ENCODE peak calls at places on chromosomes 3 and 15, in eight cellular contexts. X is left cardiac atrium, L is spleen, P is hepatocyte, C is lung, W is Right ventricle myocardium superior, V is NCI-H1436 treated with DMSO at 0.1 percent for 48 hours, D is NCI-H1092 treated with DMSO at 0.1 percent for 48 hours. K is an unnamed sample.

GRCh38 chr15:68487087-68487843 is 55.3 kb upstream of the ITGA11 start:
- DNase-seq in X (no peak), L (no peak), P (no peak), C (no peak), W (no peak), V (no peak), D (no peak), K (no peak)

GRCh38 chr3:5005367-5005766 is 26.1 kb downstream of the BHLHE40 start:
- DNase-seq in X (no peak), L (no peak), P (no peak), C (no peak), W (no peak), V (no peak), D (no peak), K (no peak)

GRCh38 chr3:78765671-78766485 is 1001.9 kb downstream of the ROBO1 start:
- DNase-seq in X (no peak), L (no peak), P (no peak), C (no peak), W (no peak), V (no peak), D (peak), K (no peak)

GRCh38 chr15:28075482-28076029 is 23.6 kb downstream of the OCA2 start:
- DNase-seq in X (no peak), L (no peak), P (no peak), C (no peak), W (no peak), V (no peak), D (peak), K (no peak)

GRCh38 chr15:72838311-72838731 is 54.8 kb upstream of the ADPGK start:
- DNase-seq in X (peak), L (no peak), P (no peak), C (no peak), W (no peak), V (no peak), D (no peak), K (no peak)

GRCh38 chr3:50347187-50347813 is 1.8 kb upstream of the ZMYND10 start:
- DNase-seq in X (peak), L (peak), P (peak), C (peak), W (peak), V (no peak), D (peak), K (peak)

GRCh38 chr3:169146112-169146665 is 517.3 kb downstream of the MECOM start:
- DNase-seq in X (peak), L (peak), P (peak), C (peak), W (peak), V (no peak), D (peak), K (peak)

GRCh38 chr15:88015228-88015860 is 241.2 kb downstream of the NTRK3 start:
- DNase-seq in X (peak), L (no peak), P (no peak), C (no peak), W (peak), V (no peak), D (no peak), K (no peak)

GRCh38 chr3:13234664-13235063 is 161.4 kb upstream of the IQSEC1 start:
- DNase-seq in X (no peak), L (no peak), P (no peak), C (no peak), W (no peak), V (no peak), D (no peak), K (no peak)

GRCh38 chr15:35055416-35056105 is 29.5 kb downstream of the NANOGP8 start:
- DNase-seq in X (no peak), L (no peak), P (no peak), C (no peak), W (no peak), V (no peak), D (no peak), K (no peak)

GRCh38 chr15:54990793-54991192 is 205.9 kb downstream of the RSL24D1 start:
- DNase-seq in X (no peak), L (no peak), P (no peak), C (no peak), W (no peak), V (no peak), D (no peak), K (no peak)

GRCh38 chr3:99842826-99843589 is 25.3 kb downstream of the CMSS1 start:
- DNase-seq in X (no peak), L (no peak), P (peak), C (no peak), W (no peak), V (no peak), D (peak), K (no peak)

GRCh38 chr3:81967362-81967761 is 205.9 kb upstream of the GBE1 start:
- DNase-seq in X (no peak), L (no peak), P (no peak), C (no peak), W (no peak), V (no peak), D (no peak), K (no peak)

GRCh38 chr3:19074257-19074938 is 73.9 kb upstream of the KCNH8 start:
- DNase-seq in X (no peak), L (no peak), P (no peak), C (no peak), W (no peak), V (no peak), D (no peak), K (no peak)

GRCh38 chr3:122151480-122151879 is 32.0 kb upstream of the CASR start:
- DNase-seq in X (no peak), L (no peak), P (no peak), C (no peak), W (no peak), V (no peak), D (no peak), K (no peak)

GRCh38 chr3:48576647-48577046 is 13.1 kb upstream of the UCN2 start:
- DNase-seq in X (no peak), L (no peak), P (no peak), C (no peak), W (no peak), V (no peak), D (no peak), K (no peak)

GRCh38 chr15:68475449-68475848 is 43.5 kb upstream of the ITGA11 start:
- DNase-seq in X (no peak), L (no peak), P (no peak), C (no peak), W (no peak), V (no peak), D (no peak), K (no peak)

GRCh38 chr15:28109626-28110415 is 10.7 kb upstream of the OCA2 start:
- DNase-seq in X (no peak), L (peak), P (no peak), C (no peak), W (no peak), V (no peak), D (no peak), K (no peak)

GRCh38 chr3:28278918-28279317 is 37.5 kb downstream of the CMC1 start:
- DNase-seq in X (no peak), L (no peak), P (no peak), C (no peak), W (no peak), V (no peak), D (no peak), K (no peak)

GRCh38 chr3:194986208-194987043 is 284.5 kb downstream of the XXYLT1 start:
- DNase-seq in X (no peak), L (peak), P (no peak), C (no peak), W (no peak), V (no peak), D (no peak), K (peak)

GRCh38 chr15:60390931-60391501 is 6.8 kb downstream of the ANXA2 start:
- DNase-seq in X (peak), L (no peak), P (peak), C (peak), W (no peak), V (no peak), D (no peak), K (peak)

GRCh38 chr3:146781606-146782005 is 176.5 kb upstream of the PLSCR5 start:
- DNase-seq in X (no peak), L (no peak), P (no peak), C (no peak), W (no peak), V (no peak), D (no peak), K (no peak)

K was measured in Calu3.